ENCODE peak calls at places on chromosomes 11 and 22, in ten cellular contexts. One of them, this sample, is unnamed.

GRCh38 chr22:36081023-36081431 is 52.4 kb upstream of the RBFOX2 start:
- DNase-seq in AG20443: peak; percentile 88
- DNase-seq in naive thymus-derived CD8-positive, alpha-beta T cell: no peak
- DNase-seq in endothelial cell: no peak
- DNase-seq in astrocyte of the spinal cord: peak; percentile 96
- DNase-seq in activated effector memory CD4-positive, alpha-beta T cell treated with Interleukin-2 at 50 U/mL for 16 hours: no peak
- DNase-seq in RPMI7951: peak; percentile 31
- DNase-seq in tibial artery: no peak
- DNase-seq in NCI-H2029: no peak
- DNase-seq in NCI-H1092 treated with DMSO at 0.1 percent for 48 hours: no peak
- DNase-seq in this sample: no peak

GRCh38 chr11:113048820-113049555 is 87.8 kb downstream of the NCAM1 start:
- DNase-seq in activated effector memory CD4-positive, alpha-beta T cell treated with Interleukin-2 at 50 U/mL for 16 hours: no peak
- DNase-seq in astrocyte of the spinal cord: peak; percentile 35
- DNase-seq in endothelial cell: no peak
- DNase-seq in naive thymus-derived CD8-positive, alpha-beta T cell: no peak
- DNase-seq in tibial artery: no peak
- DNase-seq in RPMI7951: peak; percentile 78
- DNase-seq in NCI-H1092 treated with DMSO at 0.1 percent for 48 hours: no peak
- DNase-seq in AG20443: peak; percentile 29
- DNase-seq in NCI-H2029: no peak
- DNase-seq in this sample: no peak

GRCh38 chr11:20000393-20001134 is 159.7 kb downstream of the DBX1 start:
- DNase-seq in NCI-H2029: peak; percentile 93
- DNase-seq in tibial artery: no peak
- DNase-seq in AG20443: no peak
- DNase-seq in RPMI7951: no peak
- DNase-seq in endothelial cell: no peak
- DNase-seq in NCI-H1092 treated with DMSO at 0.1 percent for 48 hours: peak; percentile 97
- DNase-seq in naive thymus-derived CD8-positive, alpha-beta T cell: no peak
- DNase-seq in activated effector memory CD4-positive, alpha-beta T cell treated with Interleukin-2 at 50 U/mL for 16 hours: no peak
- DNase-seq in astrocyte of the spinal cord: no peak
- DNase-seq in this sample: no peak

GRCh38 chr11:16410479-16410878 is 54.1 kb upstream of the SOX6 start:
- DNase-seq in tibial artery: no peak
- DNase-seq in astrocyte of the spinal cord: no peak
- DNase-seq in endothelial cell: no peak
- DNase-seq in NCI-H1092 treated with DMSO at 0.1 percent for 48 hours: no peak
- DNase-seq in NCI-H2029: no peak
- DNase-seq in RPMI7951: no peak
- DNase-seq in activated effector memory CD4-positive, alpha-beta T cell treated with Interleukin-2 at 50 U/mL for 16 hours: no peak
- DNase-seq in AG20443: no peak
- DNase-seq in naive thymus-derived CD8-positive, alpha-beta T cell: no peak
- DNase-seq in this sample: no peak

GRCh38 chr22:37676691-37677627 is 1.5 kb downstream of the LGALS1 start:
- DNase-seq in NCI-H2029: peak; percentile 82
- DNase-seq in activated effector memory CD4-positive, alpha-beta T cell treated with Interleukin-2 at 50 U/mL for 16 hours: peak; percentile 94
- DNase-seq in AG20443: peak; percentile 86
- DNase-seq in astrocyte of the spinal cord: peak; percentile 99
- DNase-seq in endothelial cell: peak; percentile 74
- DNase-seq in tibial artery: peak; percentile 85
- DNase-seq in RPMI7951: peak; percentile 97
- DNase-seq in NCI-H1092 treated with DMSO at 0.1 percent for 48 hours: no peak
- DNase-seq in naive thymus-derived CD8-positive, alpha-beta T cell: peak; percentile 94
- DNase-seq in this sample: peak; percentile 87

GRCh38 chr22:24443668-24444067 is 16.3 kb downstream of the ADORA2A start:
- DNase-seq in NCI-H1092 treated with DMSO at 0.1 percent for 48 hours: no peak
- DNase-seq in RPMI7951: no peak
- DNase-seq in naive thymus-derived CD8-positive, alpha-beta T cell: no peak
- DNase-seq in activated effector memory CD4-positive, alpha-beta T cell treated with Interleukin-2 at 50 U/mL for 16 hours: no peak
- DNase-seq in astrocyte of the spinal cord: no peak
- DNase-seq in endothelial cell: no peak
- DNase-seq in AG20443: no peak
- DNase-seq in NCI-H2029: no peak
- DNase-seq in tibial artery: no peak
- DNase-seq in this sample: no peak

GRCh38 chr11:93513763-93514162 is 29.4 kb downstream of the SMCO4 start:
- DNase-seq in astrocyte of the spinal cord: no peak
- DNase-seq in NCI-H2029: no peak
- DNase-seq in naive thymus-derived CD8-positive, alpha-beta T cell: no peak
- DNase-seq in activated effector memory CD4-positive, alpha-beta T cell treated with Interleukin-2 at 50 U/mL for 16 hours: no peak
- DNase-seq in endothelial cell: no peak
- DNase-seq in NCI-H1092 treated with DMSO at 0.1 percent for 48 hours: no peak
- DNase-seq in RPMI7951: no peak
- DNase-seq in AG20443: no peak
- DNase-seq in tibial artery: no peak
- DNase-seq in this sample: no peak

GRCh38 chr11:22778642-22779041 is 51.0 kb downstream of the SVIP start:
- DNase-seq in tibial artery: no peak
- DNase-seq in NCI-H1092 treated with DMSO at 0.1 percent for 48 hours: peak; percentile 61
- DNase-seq in AG20443: no peak
- DNase-seq in RPMI7951: peak; percentile 3
- DNase-seq in activated effector memory CD4-positive, alpha-beta T cell treated with Interleukin-2 at 50 U/mL for 16 hours: no peak
- DNase-seq in NCI-H2029: peak; percentile 5
- DNase-seq in astrocyte of the spinal cord: no peak
- DNase-seq in naive thymus-derived CD8-positive, alpha-beta T cell: peak; percentile 6
- DNase-seq in endothelial cell: no peak
- DNase-seq in this sample: no peak

GRCh38 chr22:27576815-27577564 is 224.6 kb downstream of the MN1 start:
- DNase-seq in endothelial cell: peak; percentile 13
- DNase-seq in activated effector memory CD4-positive, alpha-beta T cell treated with Interleukin-2 at 50 U/mL for 16 hours: no peak
- DNase-seq in AG20443: no peak
- DNase-seq in RPMI7951: peak; percentile 37
- DNase-seq in NCI-H1092 treated with DMSO at 0.1 percent for 48 hours: no peak
- DNase-seq in naive thymus-derived CD8-positive, alpha-beta T cell: no peak
- DNase-seq in NCI-H2029: no peak
- DNase-seq in tibial artery: no peak
- DNase-seq in astrocyte of the spinal cord: peak; percentile 80
- DNase-seq in this sample: no peak

GRCh38 chr22:50317178-50317577 is 9.6 kb downstream of the DENND6B start:
- DNase-seq in astrocyte of the spinal cord: no peak
- DNase-seq in activated effector memory CD4-positive, alpha-beta T cell treated with Interleukin-2 at 50 U/mL for 16 hours: no peak
- DNase-seq in endothelial cell: no peak
- DNase-seq in NCI-H1092 treated with DMSO at 0.1 percent for 48 hours: no peak
- DNase-seq in tibial artery: no peak
- DNase-seq in RPMI7951: no peak
- DNase-seq in naive thymus-derived CD8-positive, alpha-beta T cell: no peak
- DNase-seq in NCI-H2029: no peak
- DNase-seq in AG20443: no peak
- DNase-seq in this sample: no peak

GRCh38 chr11:128297111-128297651 is 290.2 kb downstream of the ETS1 start:
- DNase-seq in RPMI7951: no peak
- DNase-seq in astrocyte of the spinal cord: no peak
- DNase-seq in activated effector memory CD4-positive, alpha-beta T cell treated with Interleukin-2 at 50 U/mL for 16 hours: no peak
- DNase-seq in NCI-H2029: peak; percentile 83
- DNase-seq in tibial artery: no peak
- DNase-seq in naive thymus-derived CD8-positive, alpha-beta T cell: peak; percentile 53
- DNase-seq in AG20443: no peak
- DNase-seq in NCI-H1092 treated with DMSO at 0.1 percent for 48 hours: peak; percentile 89
- DNase-seq in endothelial cell: no peak
- DNase-seq in this sample: no peak

GRCh38 chr11:3722100-3722499 is 50.9 kb upstream of the CHRNA10 start:
- DNase-seq in endothelial cell: no peak
- DNase-seq in NCI-H2029: no peak
- DNase-seq in astrocyte of the spinal cord: no peak
- DNase-seq in AG20443: no peak
- DNase-seq in activated effector memory CD4-positive, alpha-beta T cell treated with Interleukin-2 at 50 U/mL for 16 hours: no peak
- DNase-seq in RPMI7951: no peak
- DNase-seq in NCI-H1092 treated with DMSO at 0.1 percent for 48 hours: no peak
- DNase-seq in tibial artery: no peak
- DNase-seq in naive thymus-derived CD8-positive, alpha-beta T cell: no peak
- DNase-seq in this sample: no peak

GRCh38 chr22:41524283-41524682 is 20.0 kb downstream of the POLR3H start:
- DNase-seq in AG20443: peak; percentile 43
- DNase-seq in naive thymus-derived CD8-positive, alpha-beta T cell: no peak
- DNase-seq in tibial artery: peak; percentile 88
- DNase-seq in activated effector memory CD4-positive, alpha-beta T cell treated with Interleukin-2 at 50 U/mL for 16 hours: no peak
- DNase-seq in astrocyte of the spinal cord: no peak
- DNase-seq in endothelial cell: no peak
- DNase-seq in RPMI7951: no peak
- DNase-seq in NCI-H1092 treated with DMSO at 0.1 percent for 48 hours: no peak
- DNase-seq in NCI-H2029: no peak
- DNase-seq in this sample: peak; percentile 55

GRCh38 chr22:27980424-27981148 is 61.5 kb upstream of the PITPNB start:
- DNase-seq in activated effector memory CD4-positive, alpha-beta T cell treated with Interleukin-2 at 50 U/mL for 16 hours: no peak
- DNase-seq in naive thymus-derived CD8-positive, alpha-beta T cell: no peak
- DNase-seq in AG20443: no peak
- DNase-seq in endothelial cell: no peak
- DNase-seq in tibial artery: no peak
- DNase-seq in NCI-H2029: no peak
- DNase-seq in astrocyte of the spinal cord: no peak
- DNase-seq in RPMI7951: no peak
- DNase-seq in NCI-H1092 treated with DMSO at 0.1 percent for 48 hours: no peak
- DNase-seq in this sample: no peak

GRCh38 chr11:69956669-69957190 is 121.4 kb upstream of the ANO1 start:
- DNase-seq in astrocyte of the spinal cord: no peak
- DNase-seq in tibial artery: no peak
- DNase-seq in RPMI7951: peak; percentile 31
- DNase-seq in activated effector memory CD4-positive, alpha-beta T cell treated with Interleukin-2 at 50 U/mL for 16 hours: no peak
- DNase-seq in naive thymus-derived CD8-positive, alpha-beta T cell: no peak
- DNase-seq in endothelial cell: no peak
- DNase-seq in NCI-H2029: no peak
- DNase-seq in AG20443: no peak
- DNase-seq in NCI-H1092 treated with DMSO at 0.1 percent for 48 hours: no peak
- DNase-seq in this sample: no peak

GRCh38 chr11:587978-588380 is 11.7 kb downstream of the PHRF1 start:
- DNase-seq in AG20443: no peak
- DNase-seq in NCI-H1092 treated with DMSO at 0.1 percent for 48 hours: no peak
- DNase-seq in NCI-H2029: no peak
- DNase-seq in tibial artery: no peak
- DNase-seq in endothelial cell: no peak
- DNase-seq in astrocyte of the spinal cord: peak; percentile 47
- DNase-seq in activated effector memory CD4-positive, alpha-beta T cell treated with Interleukin-2 at 50 U/mL for 16 hours: peak; percentile 53
- DNase-seq in RPMI7951: peak; percentile 48
- DNase-seq in naive thymus-derived CD8-positive, alpha-beta T cell: peak; percentile 87
- DNase-seq in this sample: no peak

GRCh38 chr11:115939104-115939503 is 434.9 kb upstream of the CADM1 start:
- DNase-seq in naive thymus-derived CD8-positive, alpha-beta T cell: no peak
- DNase-seq in NCI-H1092 treated with DMSO at 0.1 percent for 48 hours: no peak
- DNase-seq in tibial artery: no peak
- DNase-seq in astrocyte of the spinal cord: peak; percentile 69
- DNase-seq in RPMI7951: peak; percentile 27
- DNase-seq in NCI-H2029: no peak
- DNase-seq in endothelial cell: no peak
- DNase-seq in activated effector memory CD4-positive, alpha-beta T cell treated with Interleukin-2 at 50 U/mL for 16 hours: no peak
- DNase-seq in AG20443: no peak
- DNase-seq in this sample: no peak

GRCh38 chr22:48741540-48741939 is 1086.1 kb downstream of the BRD1 start:
- DNase-seq in naive thymus-derived CD8-positive, alpha-beta T cell: no peak
- DNase-seq in NCI-H1092 treated with DMSO at 0.1 percent for 48 hours: no peak
- DNase-seq in activated effector memory CD4-positive, alpha-beta T cell treated with Interleukin-2 at 50 U/mL for 16 hours: no peak
- DNase-seq in tibial artery: peak; percentile 7
- DNase-seq in NCI-H2029: no peak
- DNase-seq in astrocyte of the spinal cord: no peak
- DNase-seq in AG20443: no peak
- DNase-seq in RPMI7951: no peak
- DNase-seq in endothelial cell: no peak
- DNase-seq in this sample: no peak

GRCh38 chr11:65381721-65382035 is 768 bp downstream of the SLC25A45 start:
- DNase-seq in naive thymus-derived CD8-positive, alpha-beta T cell: no peak
- DNase-seq in RPMI7951: no peak
- DNase-seq in NCI-H2029: no peak
- DNase-seq in NCI-H1092 treated with DMSO at 0.1 percent for 48 hours: no peak
- DNase-seq in AG20443: peak; percentile 42
- DNase-seq in tibial artery: peak; percentile 52
- DNase-seq in astrocyte of the spinal cord: peak; percentile 73
- DNase-seq in activated effector memory CD4-positive, alpha-beta T cell treated with Interleukin-2 at 50 U/mL for 16 hours: no peak
- DNase-seq in endothelial cell: no peak
- DNase-seq in this sample: no peak

GRCh38 chr11:19241260-19242183 is 777 bp upstream of the E2F8 start:
- DNase-seq in AG20443: peak; percentile 62
- DNase-seq in endothelial cell: peak; percentile 21
- DNase-seq in astrocyte of the spinal cord: peak; percentile 6
- DNase-seq in activated effector memory CD4-positive, alpha-beta T cell treated with Interleukin-2 at 50 U/mL for 16 hours: no peak
- DNase-seq in naive thymus-derived CD8-positive, alpha-beta T cell: no peak
- DNase-seq in NCI-H1092 treated with DMSO at 0.1 percent for 48 hours: no peak
- DNase-seq in RPMI7951: peak; percentile 13
- DNase-seq in tibial artery: no peak
- DNase-seq in NCI-H2029: no peak
- DNase-seq in this sample: no peak

GRCh38 chr11:47083913-47084312 is 92.8 kb downstream of the ARFGAP2 start:
- DNase-seq in tibial artery: no peak
- DNase-seq in NCI-H1092 treated with DMSO at 0.1 percent for 48 hours: no peak
- DNase-seq in NCI-H2029: no peak
- DNase-seq in RPMI7951: peak; percentile 65
- DNase-seq in AG20443: no peak
- DNase-seq in activated effector memory CD4-positive, alpha-beta T cell treated with Interleukin-2 at 50 U/mL for 16 hours: no peak
- DNase-seq in endothelial cell: no peak
- DNase-seq in astrocyte of the spinal cord: peak; percentile 67
- DNase-seq in naive thymus-derived CD8-positive, alpha-beta T cell: no peak
- DNase-seq in this sample: no peak

GRCh38 chr11:119380816-119381185 is 689 bp downstream of the USP2 start:
- DNase-seq in NCI-H2029: no peak
- DNase-seq in endothelial cell: no peak
- DNase-seq in activated effector memory CD4-positive, alpha-beta T cell treated with Interleukin-2 at 50 U/mL for 16 hours: no peak
- DNase-seq in tibial artery: no peak
- DNase-seq in astrocyte of the spinal cord: no peak
- DNase-seq in NCI-H1092 treated with DMSO at 0.1 percent for 48 hours: no peak
- DNase-seq in naive thymus-derived CD8-positive, alpha-beta T cell: no peak
- DNase-seq in AG20443: no peak
- DNase-seq in RPMI7951: peak; percentile 14
- DNase-seq in this sample: no peak

GRCh38 chr11:112219476-112220232 is 6.6 kb upstream of the PTS start:
- DNase-seq in NCI-H1092 treated with DMSO at 0.1 percent for 48 hours: peak; percentile 83
- DNase-seq in tibial artery: no peak
- DNase-seq in RPMI7951: peak; percentile 71
- DNase-seq in AG20443: peak; percentile 71
- DNase-seq in astrocyte of the spinal cord: peak; percentile 79
- DNase-seq in naive thymus-derived CD8-positive, alpha-beta T cell: peak; percentile 75
- DNase-seq in endothelial cell: peak; percentile 36
- DNase-seq in activated effector memory CD4-positive, alpha-beta T cell treated with Interleukin-2 at 50 U/mL for 16 hours: peak; percentile 8
- DNase-seq in NCI-H2029: peak; percentile 29
- DNase-seq in this sample: no peak

GRCh38 chr11:7544021-7544420 is 30.2 kb downstream of the PPFIBP2 start:
- DNase-seq in tibial artery: no peak
- DNase-seq in NCI-H2029: no peak
- DNase-seq in RPMI7951: no peak
- DNase-seq in AG20443: no peak
- DNase-seq in naive thymus-derived CD8-positive, alpha-beta T cell: no peak
- DNase-seq in activated effector memory CD4-positive, alpha-beta T cell treated with Interleukin-2 at 50 U/mL for 16 hours: no peak
- DNase-seq in NCI-H1092 treated with DMSO at 0.1 percent for 48 hours: no peak
- DNase-seq in endothelial cell: no peak
- DNase-seq in astrocyte of the spinal cord: no peak
- DNase-seq in this sample: no peak

GRCh38 chr11:73334244-73335203 is 26.4 kb downstream of the ARHGEF17 start:
- DNase-seq in naive thymus-derived CD8-positive, alpha-beta T cell: no peak
- DNase-seq in RPMI7951: peak; percentile 93
- DNase-seq in NCI-H2029: no peak
- DNase-seq in tibial artery: peak; percentile 89
- DNase-seq in activated effector memory CD4-positive, alpha-beta T cell treated with Interleukin-2 at 50 U/mL for 16 hours: no peak
- DNase-seq in astrocyte of the spinal cord: peak; percentile 91
- DNase-seq in endothelial cell: peak; percentile 33
- DNase-seq in NCI-H1092 treated with DMSO at 0.1 percent for 48 hours: no peak
- DNase-seq in AG20443: peak; percentile 76
- DNase-seq in this sample: peak; percentile 64

GRCh38 chr11:77418981-77419592 is 54.8 kb downstream of the PAK1 start:
- DNase-seq in tibial artery: no peak
- DNase-seq in endothelial cell: no peak
- DNase-seq in activated effector memory CD4-positive, alpha-beta T cell treated with Interleukin-2 at 50 U/mL for 16 hours: no peak
- DNase-seq in NCI-H2029: no peak
- DNase-seq in AG20443: no peak
- DNase-seq in naive thymus-derived CD8-positive, alpha-beta T cell: no peak
- DNase-seq in astrocyte of the spinal cord: no peak
- DNase-seq in RPMI7951: no peak
- DNase-seq in NCI-H1092 treated with DMSO at 0.1 percent for 48 hours: no peak
- DNase-seq in this sample: no peak

GRCh38 chr11:126083829-126084607 is 21.4 kb upstream of the CDON start:
- DNase-seq in endothelial cell: no peak
- DNase-seq in NCI-H1092 treated with DMSO at 0.1 percent for 48 hours: peak; percentile 93
- DNase-seq in tibial artery: no peak
- DNase-seq in naive thymus-derived CD8-positive, alpha-beta T cell: peak; percentile 69
- DNase-seq in activated effector memory CD4-positive, alpha-beta T cell treated with Interleukin-2 at 50 U/mL for 16 hours: peak; percentile 25
- DNase-seq in NCI-H2029: peak; percentile 81
- DNase-seq in AG20443: no peak
- DNase-seq in RPMI7951: no peak
- DNase-seq in astrocyte of the spinal cord: no peak
- DNase-seq in this sample: no peak

GRCh38 chr22:38754247-38755154 is 1.3 kb downstream of the SUN2 start:
- DNase-seq in AG20443: peak; percentile 57
- DNase-seq in RPMI7951: peak; percentile 60
- DNase-seq in astrocyte of the spinal cord: peak; percentile 39
- DNase-seq in tibial artery: peak; percentile 92
- DNase-seq in endothelial cell: no peak
- DNase-seq in naive thymus-derived CD8-positive, alpha-beta T cell: no peak
- DNase-seq in NCI-H1092 treated with DMSO at 0.1 percent for 48 hours: peak; percentile 42
- DNase-seq in NCI-H2029: peak; percentile 95
- DNase-seq in activated effector memory CD4-positive, alpha-beta T cell treated with Interleukin-2 at 50 U/mL for 16 hours: no peak
- DNase-seq in this sample: peak; percentile 71

This sample was measured in thoracic aorta.